ENCODE peak calls at places on chromosome 12, in nine cellular contexts. U is prostate gland, G is fibroblast of villous mesenchyme, W is BJ, Q is GM20000, P is right lobe of liver, A is DND-41, O is nephron progenitor cell, Y is A549. B is an unnamed sample.

GRCh38 chr12:4089147-4089606 is 184.4 kb upstream of the CCND2 start:
- DNase-seq in U (no peak), G (peak), W (no peak), Q (no peak), P (no peak), A (no peak), O (peak), Y (no peak), B (no peak)

GRCh38 chr12:19220861-19221466 is 91.4 kb downstream of the PLEKHA5 start:
- DNase-seq in U (no peak), G (no peak), W (no peak), Q (no peak), P (no peak), A (no peak), O (no peak), Y (no peak), B (no peak)

GRCh38 chr12:29709641-29710040 is 74.1 kb downstream of the TMTC1 start:
- DNase-seq in U (no peak), G (no peak), W (no peak), Q (no peak), P (no peak), A (no peak), O (no peak), Y (no peak), B (no peak)

GRCh38 chr12:14394317-14395058 is 29.0 kb downstream of the ATF7IP start:
- DNase-seq in U (peak), G (peak), W (no peak), Q (peak), P (no peak), A (peak), O (peak), Y (peak), B (peak)

GRCh38 chr12:19158909-19159308 is 29.4 kb downstream of the PLEKHA5 start:
- DNase-seq in U (no peak), G (peak), W (peak), Q (no peak), P (no peak), A (no peak), O (no peak), Y (no peak), B (no peak)

GRCh38 chr12:131096681-131097181 is 143.0 kb downstream of the ADGRD1 start:
- DNase-seq in U (no peak), G (no peak), W (no peak), Q (no peak), P (peak), A (no peak), O (no peak), Y (no peak), B (no peak)

GRCh38 chr12:131620946-131621681 is 89.8 kb upstream of the SFSWAP start:
- DNase-seq in U (no peak), G (no peak), W (no peak), Q (no peak), P (no peak), A (no peak), O (no peak), Y (no peak), B (no peak)

GRCh38 chr12:92047058-92047826 is 98.4 kb downstream of the BTG1 start:
- DNase-seq in U (no peak), G (no peak), W (no peak), Q (no peak), P (no peak), A (no peak), O (no peak), Y (no peak), B (no peak)

GRCh38 chr12:41681898-41682297 is 462.8 kb downstream of the GXYLT1 start:
- DNase-seq in U (no peak), G (no peak), W (no peak), Q (no peak), P (no peak), A (no peak), O (no peak), Y (no peak), B (no peak)

GRCh38 chr12:39367494-39367893 is 75.4 kb downstream of the KIF21A start:
- DNase-seq in U (no peak), G (no peak), W (no peak), Q (no peak), P (no peak), A (no peak), O (no peak), Y (no peak), B (no peak)

GRCh38 chr12:106863185-106863584 is 88.7 kb downstream of the RIC8B start:
- DNase-seq in U (no peak), G (no peak), W (no peak), Q (no peak), P (no peak), A (no peak), O (no peak), Y (no peak), B (no peak)

GRCh38 chr12:92866418-92866817 is 62.7 kb downstream of the EEA1 start:
- DNase-seq in U (no peak), G (no peak), W (no peak), Q (no peak), P (no peak), A (no peak), O (no peak), Y (no peak), B (no peak)

GRCh38 chr12:10170199-10170598 is 1.7 kb downstream of the OLR1 start:
- DNase-seq in U (no peak), G (peak), W (no peak), Q (no peak), P (no peak), A (no peak), O (no peak), Y (peak), B (no peak)

GRCh38 chr12:29782285-29782820 is 1.4 kb downstream of the TMTC1 start:
- DNase-seq in U (peak), G (peak), W (peak), Q (peak), P (no peak), A (no peak), O (no peak), Y (no peak), B (peak)

GRCh38 chr12:2169489-2169888 is 116.7 kb downstream of the CACNA1C start:
- DNase-seq in U (no peak), G (no peak), W (no peak), Q (no peak), P (no peak), A (no peak), O (no peak), Y (no peak), B (no peak)

GRCh38 chr12:24630446-24630845 is 318.5 kb downstream of the BCAT1 start:
- DNase-seq in U (no peak), G (peak), W (no peak), Q (no peak), P (no peak), A (no peak), O (no peak), Y (no peak), B (no peak)

GRCh38 chr12:107684990-107685359 is 624 bp upstream of the PWP1 start:
- DNase-seq in U (no peak), G (peak), W (peak), Q (no peak), P (no peak), A (peak), O (no peak), Y (peak), B (no peak)

GRCh38 chr12:51924551-51925399 is 17.5 kb downstream of the ACVRL1 start:
- DNase-seq in U (no peak), G (no peak), W (no peak), Q (peak), P (no peak), A (no peak), O (no peak), Y (no peak), B (peak)

GRCh38 chr12:39122562-39123204 is 217.3 kb upstream of the CPNE8 start:
- DNase-seq in U (no peak), G (no peak), W (no peak), Q (no peak), P (no peak), A (no peak), O (peak), Y (no peak), B (no peak)

GRCh38 chr12:124392271-124392990 is 97.5 kb downstream of the RFLNA start:
- DNase-seq in U (no peak), G (peak), W (no peak), Q (peak), P (no peak), A (no peak), O (peak), Y (peak), B (peak)
- TF ChIP-seq CTCF in U (no peak), G (no peak), W (peak), Q (peak), P (no peak), A (peak), O (peak), Y (peak), B (no peak)

GRCh38 chr12:26828315-26828714 is 4.7 kb downstream of the ITPR2 start:
- DNase-seq in U (no peak), G (peak), W (no peak), Q (no peak), P (no peak), A (no peak), O (no peak), Y (no peak), B (no peak)
- TF ChIP-seq CTCF in U (no peak), G (no peak), W (no peak), Q (no peak), P (no peak), A (no peak), O (no peak), Y (no peak), B (no peak)

GRCh38 chr12:57093412-57094193 is 4.7 kb downstream of the NAB2 start:
- DNase-seq in U (peak), G (peak), W (no peak), Q (peak), P (peak), A (peak), O (peak), Y (peak), B (peak)
- TF ChIP-seq CTCF in U (no peak), G (peak), W (peak), Q (peak), P (peak), A (peak), O (peak), Y (peak), B (peak)

DNA sequence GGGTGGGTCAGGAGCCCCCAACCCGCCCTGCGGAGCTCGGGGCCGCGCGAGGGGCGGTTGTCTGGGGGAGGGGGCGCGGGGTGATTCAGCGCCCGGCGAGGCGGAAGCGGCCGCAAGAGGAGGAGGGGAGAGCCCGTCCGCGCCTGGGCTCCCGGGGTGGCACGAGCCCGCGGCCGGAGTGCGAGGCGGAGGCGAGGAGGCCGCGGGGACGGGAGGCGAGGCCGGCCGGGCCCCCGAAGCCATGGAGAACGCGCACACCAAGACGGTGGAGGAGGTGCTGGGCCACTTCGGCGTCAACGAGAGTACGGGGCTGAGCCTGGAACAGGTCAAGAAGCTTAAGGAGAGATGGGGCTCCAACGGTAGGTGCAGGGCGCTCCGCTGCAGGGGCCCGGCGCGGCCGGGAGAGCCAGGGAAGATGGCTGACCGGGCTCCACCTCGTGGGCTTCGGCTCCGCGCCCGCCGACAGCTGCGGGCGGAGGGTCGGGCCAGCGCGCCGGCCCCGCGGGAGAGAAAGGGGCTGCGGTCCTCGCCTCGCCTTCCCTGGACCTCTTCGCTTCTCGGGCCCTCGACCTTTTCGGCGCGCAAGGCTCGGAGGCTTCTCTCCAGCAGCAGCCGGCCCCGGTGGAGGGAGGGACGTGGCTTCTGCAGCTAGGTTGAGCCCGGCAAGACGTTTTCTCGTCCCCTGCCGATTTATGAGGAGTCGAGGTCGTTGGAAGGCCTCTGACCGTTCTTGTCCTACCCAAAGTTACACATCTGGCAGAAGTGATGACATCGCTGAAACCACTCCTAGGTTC is 699 bp downstream of the ATP2A2 start:
- DNase-seq in U (peak), G (peak), W (no peak), Q (peak), P (peak), A (peak), O (peak), Y (peak), B (peak)
- TF ChIP-seq CTCF in U (no peak), G (no peak), W (no peak), Q (no peak), P (no peak), A (no peak), O (no peak), Y (no peak), B (no peak)

GRCh38 chr12:113359939-113360748 is 1.8 kb downstream of the PLBD2 start:
- DNase-seq in U (no peak), G (peak), W (no peak), Q (no peak), P (no peak), A (no peak), O (no peak), Y (no peak), B (no peak)

GRCh38 chr12:113361574-113362370 is 3.4 kb downstream of the PLBD2 start:
- DNase-seq in U (no peak), G (peak), W (no peak), Q (no peak), P (no peak), A (no peak), O (no peak), Y (no peak), B (no peak)

GRCh38 chr12:113359133-113359938 is 949 bp downstream of the PLBD2 start:
- DNase-seq in U (peak), G (peak), W (no peak), Q (no peak), P (no peak), A (no peak), O (no peak), Y (no peak), B (no peak)

DNA sequence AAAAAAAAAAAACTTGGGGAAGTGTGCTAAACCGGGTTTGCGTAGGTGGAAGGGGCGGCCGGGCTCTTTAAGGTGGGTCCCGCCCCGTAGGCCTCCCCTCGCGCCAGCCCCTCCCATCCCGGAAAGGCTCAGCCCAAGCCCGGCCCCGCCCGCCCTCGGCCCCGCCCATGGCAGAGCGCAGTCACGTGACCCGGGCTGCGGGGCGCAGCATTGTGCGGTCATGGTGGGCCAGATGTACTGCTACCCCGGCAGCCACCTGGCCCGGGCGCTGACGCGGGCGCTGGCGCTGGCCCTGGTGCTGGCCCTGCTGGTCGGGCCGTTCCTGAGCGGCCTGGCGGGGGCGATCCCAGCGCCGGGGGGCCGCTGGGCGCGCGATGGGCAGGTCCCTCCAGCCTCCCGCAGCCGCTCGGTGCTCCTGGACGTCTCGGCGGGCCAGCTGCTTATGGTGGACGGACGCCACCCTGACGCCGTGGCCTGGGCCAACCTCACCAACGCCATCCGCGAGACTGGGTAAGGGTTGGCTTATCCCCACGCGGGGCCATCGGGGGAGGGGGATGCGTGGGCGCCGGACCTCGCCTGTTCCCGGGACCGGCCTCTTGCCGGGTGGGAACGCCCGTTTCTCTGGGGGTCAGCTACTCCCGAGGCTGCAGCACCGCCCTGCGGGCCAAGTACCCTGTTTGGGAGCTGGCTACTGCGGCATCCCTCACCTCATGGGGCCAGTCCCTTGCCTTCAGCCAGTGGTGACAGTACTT is at the start of gene PLBD2:
- DNase-seq in U (peak), G (peak), W (peak), Q (peak), P (peak), A (peak), O (peak), Y (peak), B (peak)
- TF ChIP-seq CTCF in U (no peak), G (no peak), W (no peak), Q (no peak), P (no peak), A (peak), O (no peak), Y (no peak), B (no peak)

GRCh38 chr12:53985900-53986685 is 1.1 kb downstream of the HOXC10 start:
- DNase-seq in U (no peak), G (no peak), W (no peak), Q (no peak), P (no peak), A (no peak), O (no peak), Y (no peak), B (peak)
- TF ChIP-seq CTCF in U (no peak), G (no peak), W (no peak), Q (no peak), P (no peak), A (no peak), O (no peak), Y (no peak), B (no peak)

GRCh38 chr12:53481957-53482586 is 17.2 kb downstream of the MAP3K12 start:
- DNase-seq in U (no peak), G (no peak), W (no peak), Q (no peak), P (no peak), A (peak), O (no peak), Y (peak), B (no peak)
- TF ChIP-seq CTCF in U (no peak), G (peak), W (peak), Q (no peak), P (no peak), A (peak), O (peak), Y (peak), B (no peak)

DNA sequence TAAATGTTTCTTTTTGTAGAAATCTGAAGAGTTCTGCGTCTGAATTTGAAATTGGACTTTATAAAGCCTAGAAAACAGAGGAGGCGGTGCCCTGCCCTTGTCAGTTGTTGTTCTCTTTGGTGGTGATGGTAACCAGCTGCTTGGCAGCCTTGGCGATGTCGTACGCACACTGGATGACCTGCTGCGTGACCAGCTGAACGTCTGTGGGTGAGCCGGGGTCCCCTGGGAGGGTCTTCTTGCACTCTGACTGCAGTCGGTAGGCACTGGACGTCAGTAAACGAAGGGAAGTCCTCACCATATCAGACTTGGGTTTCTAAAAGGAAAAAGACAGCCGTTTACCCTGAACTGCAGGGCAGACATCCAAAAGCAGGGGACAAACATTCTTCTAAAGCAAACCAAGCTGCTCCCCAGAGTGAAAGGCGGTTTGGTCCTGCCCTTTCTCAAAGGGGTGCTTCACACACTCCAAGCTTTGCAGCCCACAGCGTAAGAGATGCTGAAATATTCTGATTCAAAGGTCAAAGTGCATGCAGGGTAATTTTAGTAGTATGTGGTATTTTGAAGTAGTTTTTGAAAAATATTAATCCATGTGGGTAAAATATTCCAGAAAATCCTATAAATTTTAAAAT is 32.9 kb downstream of the TCHP start:
- DNase-seq in U (no peak), G (no peak), W (no peak), Q (no peak), P (no peak), A (no peak), O (no peak), Y (no peak), B (no peak)
- TF ChIP-seq CTCF in U (no peak), G (no peak), W (no peak), Q (no peak), P (no peak), A (no peak), O (no peak), Y (no peak), B (no peak)

B was measured in GM10248.